ENCODE peak calls at places on chromosome 4, in eight cellular contexts. L is ovary, E is choroid plexus epithelial cell, D is fibroblast of the aortic adventitia, U is AG10803, W is progenitor cell of endocrine pancreas, I is fibroblast of lung, Y is IMR-90. C is an unnamed sample.

GRCh38 chr4:98421106-98421505 is 159.9 kb downstream of the RAP1GDS1 start:
- DNase-seq in E (peak), W (no peak), D (no peak), U (peak), L (no peak), Y (peak), I (peak), C (no peak)

GRCh38 chr4:84965558-84966381 is 720 bp downstream of the WDFY3 start:
- DNase-seq in E (peak), U (peak), W (peak), D (peak), Y (peak), I (no peak), L (peak), C (peak)

GRCh38 chr4:22500831-22501714 is 14.8 kb downstream of the ADGRA3 start:
- DNase-seq in Y (peak), E (peak), D (peak), I (no peak), W (no peak), U (peak), L (no peak), C (peak)

GRCh38 chr4:164659765-164660164 is 94.2 kb upstream of the SMIM31 start:
- DNase-seq in U (no peak), D (no peak), W (no peak), L (no peak), E (no peak), I (no peak), Y (no peak), C (peak)

GRCh38 chr4:74030285-74030684 is 8.2 kb downstream of the CXCL3 start:
- DNase-seq in D (no peak), W (no peak), U (no peak), Y (no peak), L (no peak), E (no peak), I (no peak), C (no peak)

GRCh38 chr4:89929425-89930272 is 35.0 kb downstream of the MMRN1 start:
- DNase-seq in L (no peak), Y (no peak), I (peak), W (no peak), E (no peak), D (no peak), U (no peak), C (peak)

GRCh38 chr4:181138116-181138515 is 1105.1 kb upstream of the TENM3 start:
- DNase-seq in I (no peak), D (no peak), E (no peak), Y (no peak), W (no peak), U (no peak), L (no peak), C (peak)

GRCh38 chr4:11543710-11544109 is 115.0 kb upstream of the HS3ST1 start:
- DNase-seq in Y (peak), U (no peak), D (peak), W (no peak), E (peak), L (no peak), I (peak), C (peak)

GRCh38 chr4:115360441-115360840 is 247.0 kb upstream of the NDST4 start:
- DNase-seq in L (no peak), W (no peak), Y (no peak), D (no peak), E (peak), I (no peak), U (no peak), C (no peak)

GRCh38 chr4:27791640-27792039 is 931.0 kb downstream of the STIM2 start:
- DNase-seq in L (no peak), U (peak), W (no peak), D (peak), Y (peak), I (peak), E (peak), C (no peak)

GRCh38 chr4:37882665-37883296 is 8.1 kb upstream of the TBC1D1 start:
- DNase-seq in W (no peak), U (no peak), I (no peak), L (no peak), Y (no peak), D (no peak), E (no peak), C (no peak)

GRCh38 chr4:89482248-89482647 is 174.6 kb upstream of the GPRIN3 start:
- DNase-seq in Y (peak), U (peak), I (peak), W (no peak), E (peak), L (no peak), D (peak), C (peak)

GRCh38 chr4:147975902-147976301 is 244.0 kb downstream of the ARHGAP10 start:
- DNase-seq in L (no peak), I (no peak), E (peak), U (peak), D (peak), W (no peak), Y (peak), C (no peak)

GRCh38 chr4:100525689-100526088 is 7.9 kb upstream of the EMCN start:
- DNase-seq in L (no peak), Y (no peak), E (no peak), W (no peak), D (peak), I (no peak), U (peak), C (no peak)

GRCh38 chr4:145345401-145345800 is 136.3 kb upstream of the SMAD1 start:
- DNase-seq in I (no peak), E (peak), D (peak), Y (peak), L (no peak), W (no peak), U (peak), C (no peak)

GRCh38 chr4:152635876-152636275 is 43.9 kb downstream of the TMEM154 start:
- DNase-seq in E (no peak), Y (no peak), W (no peak), U (no peak), L (no peak), I (no peak), D (peak), C (no peak)

GRCh38 chr4:176193126-176193525 is 2.3 kb downstream of the SPATA4 start:
- DNase-seq in W (no peak), D (peak), Y (peak), E (peak), L (no peak), I (peak), U (peak), C (peak)

GRCh38 chr4:153179100-153179499 is 25.1 kb upstream of the TRIM2 start:
- DNase-seq in D (no peak), E (no peak), W (no peak), Y (no peak), L (no peak), U (no peak), I (no peak), C (no peak)

GRCh38 chr4:85762204-85762884 is 287.4 kb downstream of the ARHGAP24 start:
- DNase-seq in U (peak), D (peak), I (peak), L (peak), Y (peak), W (no peak), E (peak), C (no peak)

GRCh38 chr4:74217365-74217764 is 59.4 kb downstream of the MTHFD2L start:
- DNase-seq in Y (peak), D (peak), E (peak), I (peak), W (no peak), L (no peak), U (peak), C (peak)

GRCh38 chr4:40617903-40618302 is 11.8 kb downstream of the RBM47 start:
- DNase-seq in I (no peak), E (no peak), U (no peak), L (no peak), W (no peak), D (no peak), Y (no peak), C (peak)

GRCh38 chr4:130025701-130026100 is 929.7 kb downstream of the C4orf33 start:
- DNase-seq in Y (no peak), W (no peak), D (no peak), U (no peak), L (no peak), I (no peak), E (no peak), C (no peak)

GRCh38 chr4:118086334-118086733 is 52.0 kb downstream of the NDST3 start:
- DNase-seq in U (peak), W (no peak), L (no peak), D (peak), Y (peak), I (peak), E (peak), C (peak)

GRCh38 chr4:150773729-150774449 is 191.9 kb downstream of the MAB21L2 start:
- DNase-seq in L (no peak), Y (no peak), I (no peak), U (no peak), W (no peak), D (no peak), E (no peak), C (no peak)

GRCh38 chr4:93184093-93184492 is 644.5 kb upstream of the ATOH1 start:
- DNase-seq in W (no peak), L (no peak), E (no peak), I (no peak), U (no peak), D (no peak), Y (no peak), C (peak)

GRCh38 chr4:151173751-151174325 is 74.4 kb downstream of the RPS3A start:
- DNase-seq in L (peak), Y (peak), W (no peak), E (peak), U (peak), I (peak), D (peak), C (no peak)

GRCh38 chr4:18689308-18689915 is 667.9 kb upstream of the LCORL start:
- DNase-seq in W (peak), Y (peak), D (peak), U (peak), E (peak), L (no peak), I (peak), C (peak)

GRCh38 chr4:123524958-123525628 is 128.5 kb downstream of the SPRY1 start:
- DNase-seq in E (peak), W (no peak), I (peak), L (no peak), Y (peak), D (no peak), U (no peak), C (no peak)

GRCh38 chr4:155692361-155692760 is 25.7 kb downstream of the GUCY1A1 start:
- DNase-seq in W (no peak), U (no peak), L (no peak), I (no peak), D (no peak), Y (no peak), E (no peak), C (no peak)

GRCh38 chr4:98542011-98542410 is 116.4 kb downstream of the TSPAN5 start:
- DNase-seq in Y (no peak), D (no peak), L (no peak), E (no peak), U (no peak), I (no peak), W (no peak), C (peak)

GRCh38 chr4:123967360-123967759 is 570.8 kb downstream of the SPRY1 start:
- DNase-seq in Y (no peak), W (no peak), L (no peak), D (peak), U (peak), E (no peak), I (peak), C (no peak)

GRCh38 chr4:90979551-90979950 is 852.4 kb downstream of the CCSER1 start:
- DNase-seq in Y (no peak), D (no peak), L (no peak), W (no peak), E (no peak), I (no peak), U (no peak), C (no peak)

GRCh38 chr4:83929550-83929949 is 393.6 kb downstream of the GPAT3 start:
- DNase-seq in L (no peak), Y (no peak), W (no peak), U (no peak), I (no peak), D (no peak), E (no peak), C (peak)

GRCh38 chr4:3451956-3452355 is 10.2 kb downstream of the HGFAC start:
- DNase-seq in E (peak), L (no peak), W (no peak), Y (peak), I (peak), D (peak), U (peak), C (peak)

GRCh38 chr4:111778543-111778942 is 366.7 kb upstream of the FAM241A start:
- DNase-seq in U (peak), I (peak), Y (no peak), W (no peak), E (peak), D (peak), L (no peak), C (no peak)

GRCh38 chr4:111500871-111501270 is 644.4 kb upstream of the FAM241A start:
- DNase-seq in Y (no peak), L (no peak), I (no peak), W (no peak), E (no peak), D (no peak), U (no peak), C (no peak)

GRCh38 chr4:124666496-124666895 is 46.0 kb downstream of the ANKRD50 start:
- DNase-seq in Y (no peak), E (no peak), D (no peak), I (no peak), L (no peak), U (no peak), W (no peak), C (no peak)

GRCh38 chr4:41358626-41359025 is 101.9 kb downstream of the UCHL1 start:
- DNase-seq in U (no peak), Y (no peak), I (peak), E (no peak), L (no peak), W (no peak), D (peak), C (no peak)

GRCh38 chr4:156971168-156971601 is 414 bp downstream of the PDGFC start:
- DNase-seq in E (no peak), Y (no peak), L (peak), D (no peak), U (no peak), W (peak), I (no peak), C (no peak)

GRCh38 chr4:69830529-69831269 is 29.2 kb downstream of the SULT1E1 start:
- DNase-seq in D (peak), U (peak), I (peak), E (peak), L (no peak), Y (no peak), W (no peak), C (peak)

GRCh38 chr4:69833251-69833650 is 26.7 kb downstream of the SULT1E1 start:
- DNase-seq in W (no peak), I (no peak), U (no peak), Y (no peak), L (no peak), E (no peak), D (no peak), C (peak)

GRCh38 chr4:69831270-69831627 is 28.7 kb downstream of the SULT1E1 start:
- DNase-seq in E (no peak), I (no peak), D (no peak), U (no peak), Y (no peak), W (no peak), L (no peak), C (no peak)

GRCh38 chr4:69832326-69833030 is 27.5 kb downstream of the SULT1E1 start:
- DNase-seq in D (no peak), I (no peak), Y (no peak), U (no peak), E (no peak), L (no peak), W (peak), C (no peak)

GRCh38 chr4:69831646-69832325 is 28.2 kb downstream of the SULT1E1 start:
- DNase-seq in U (no peak), E (no peak), L (no peak), I (no peak), W (no peak), D (no peak), Y (no peak), C (no peak)
- TF ChIP-seq CTCF in U (no peak), E (peak), L (no peak), I (no peak), W (no peak), D (no peak), Y (no peak), C (no peak)

GRCh38 chr4:138572007-138572406 is 329.9 kb upstream of the SLC7A11 start:
- DNase-seq in E (no peak), W (no peak), Y (peak), L (no peak), I (no peak), D (no peak), U (no peak), C (peak)

GRCh38 chr4:138573246-138573645 is 331.1 kb upstream of the SLC7A11 start:
- DNase-seq in U (no peak), D (peak), I (no peak), L (no peak), W (no peak), E (no peak), Y (peak), C (no peak)

GRCh38 chr4:138577145-138577544 is 335.0 kb upstream of the SLC7A11 start:
- DNase-seq in W (no peak), D (no peak), E (no peak), L (no peak), Y (no peak), I (no peak), U (no peak), C (no peak)

GRCh38 chr4:138579146-138579545 is 337.0 kb upstream of the SLC7A11 start:
- DNase-seq in I (no peak), W (no peak), U (no peak), E (no peak), Y (no peak), L (no peak), D (no peak), C (no peak)

GRCh38 chr4:138576684-138577083 is 334.5 kb upstream of the SLC7A11 start:
- DNase-seq in Y (peak), W (no peak), L (no peak), I (peak), U (peak), E (peak), D (peak), C (peak)
- TF ChIP-seq CTCF in Y (peak), W (peak), L (no peak), I (peak), U (peak), E (peak), D (peak), C (peak)

DNA sequence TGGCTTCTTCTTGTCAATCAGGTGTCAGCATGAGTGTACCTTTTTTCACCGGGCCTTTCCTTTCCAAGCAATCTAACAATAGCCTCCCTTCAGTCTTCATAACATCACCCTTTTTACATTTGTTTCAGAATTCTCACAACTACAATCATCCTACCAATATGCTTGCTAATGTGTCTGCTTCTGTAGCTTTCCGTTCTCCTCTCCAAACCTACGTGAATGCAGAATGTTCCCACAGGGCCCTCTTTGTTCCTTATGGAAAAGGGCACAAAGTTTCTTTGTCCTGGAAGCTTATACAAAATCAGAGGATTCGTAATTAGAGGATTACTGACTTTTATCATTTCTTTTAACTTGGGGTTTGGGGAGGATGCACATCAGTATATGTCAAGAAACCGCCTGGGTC is 461.8 kb downstream of the CENPC start:
- DNase-seq in E (no peak), L (no peak), D (no peak), Y (no peak), U (no peak), W (no peak), I (no peak), C (no peak)
- TF ChIP-seq CTCF in E (no peak), L (no peak), D (no peak), Y (no peak), U (no peak), W (no peak), I (no peak), C (no peak)

GRCh38 chr4:33386761-33387160 is 2666.6 kb downstream of the PCDH7 start:
- DNase-seq in Y (no peak), I (no peak), L (no peak), D (no peak), W (no peak), E (peak), U (no peak), C (peak)
- TF ChIP-seq CTCF in Y (no peak), I (no peak), L (no peak), D (no peak), W (no peak), E (peak), U (no peak), C (peak)

GRCh38 chr4:107931775-107932321 is 499 bp downstream of the CYP2U1 start:
- DNase-seq in U (no peak), D (no peak), W (no peak), Y (no peak), L (no peak), E (no peak), I (no peak), C (no peak)
- TF ChIP-seq CTCF in U (no peak), D (no peak), W (no peak), Y (no peak), L (no peak), E (no peak), I (no peak), C (no peak)

GRCh38 chr4:25146076-25146475 is 14.2 kb downstream of the SEPSECS start:
- DNase-seq in D (no peak), I (no peak), E (no peak), W (no peak), U (no peak), L (no peak), Y (no peak), C (no peak)

GRCh38 chr4:25142468-25142867 is 17.8 kb downstream of the SEPSECS start:
- DNase-seq in W (no peak), L (no peak), U (no peak), E (no peak), I (no peak), D (no peak), Y (no peak), C (no peak)

GRCh38 chr4:25141592-25141991 is 18.7 kb downstream of the SEPSECS start:
- DNase-seq in E (no peak), U (no peak), L (no peak), I (no peak), Y (no peak), D (no peak), W (no peak), C (no peak)

DNA sequence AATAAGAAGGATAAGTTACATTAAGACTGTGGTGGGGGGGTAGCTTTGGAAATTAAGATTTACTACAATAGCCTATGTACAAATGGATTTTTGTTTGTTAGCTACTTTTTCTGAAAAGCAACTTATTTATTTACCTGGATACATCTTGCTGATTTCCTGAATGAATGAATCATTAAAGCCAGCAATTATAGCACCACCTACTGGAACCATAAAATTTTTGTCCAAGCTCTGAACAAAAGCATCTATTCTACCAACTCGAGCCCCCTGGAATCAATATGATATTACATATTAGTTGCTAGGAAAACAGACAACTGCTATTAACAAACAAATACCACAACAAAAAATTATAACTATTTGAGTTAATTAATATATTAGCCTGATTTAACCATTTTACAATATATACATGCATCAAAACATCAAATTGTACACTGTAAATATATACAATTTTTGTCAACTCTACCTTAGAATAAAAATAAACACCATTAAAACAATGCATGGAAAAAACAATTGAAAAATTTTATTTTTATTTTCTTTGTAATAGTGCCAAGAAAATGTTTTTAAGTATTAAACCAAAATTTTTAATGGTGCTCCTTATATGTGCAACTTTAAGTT is 15.3 kb downstream of the SEPSECS start:
- DNase-seq in Y (peak), I (peak), E (peak), L (no peak), U (peak), D (peak), W (no peak), C (peak)
- TF ChIP-seq CTCF in Y (peak), I (peak), E (peak), L (no peak), U (peak), D (peak), W (peak), C (peak)

GRCh38 chr4:67126115-67126514 is 419.2 kb downstream of the CENPC start:
- DNase-seq in I (no peak), W (no peak), D (no peak), L (no peak), U (no peak), E (no peak), Y (no peak), C (no peak)

GRCh38 chr4:67122029-67122428 is 423.3 kb downstream of the CENPC start:
- DNase-seq in U (no peak), E (peak), I (no peak), Y (no peak), L (no peak), D (no peak), W (no peak), C (peak)
- TF ChIP-seq CTCF in U (no peak), E (no peak), I (no peak), Y (no peak), L (no peak), D (peak), W (peak), C (peak)

C was measured in epithelial cell of esophagus.